ENCODE peak calls at places on chromosomes 4 and X, in ten cellular contexts. Y, R, Z, K, D, M, Q, H, U and B are unnamed samples.

GRCh38 chr4:87025023-87025613 is 90.3 kb downstream of the AFF1 start:
- DNase-seq in Y (no peak), H (no peak), Z (no peak), K (no peak), U (no peak), Q (no peak), M (no peak), D (no peak), R (no peak), B (no peak)

GRCh38 chrX:40202456-40202855 is 104.7 kb upstream of the BCOR start:
- DNase-seq in Q (no peak), R (no peak), K (peak; percentile 46), Y (no peak), U (peak; percentile 10), H (no peak), M (no peak), Z (peak; percentile 29), D (no peak), B (peak; percentile 70)

GRCh38 chr4:84803720-84804119 is 162.8 kb downstream of the WDFY3 start:
- DNase-seq in U (no peak), Y (no peak), H (peak; percentile 12), D (no peak), R (no peak), K (no peak), Z (no peak), Q (no peak), M (no peak), B (no peak)

GRCh38 chr4:138367942-138368341 is 125.8 kb upstream of the SLC7A11 start:
- DNase-seq in U (no peak), K (no peak), Y (no peak), R (no peak), Z (no peak), D (no peak), Q (no peak), H (no peak), M (no peak), B (no peak)

GRCh38 chrX:79270401-79270800 is 96.7 kb downstream of the ITM2A start:
- DNase-seq in Z (peak; percentile 21), R (no peak), D (peak; percentile 56), Q (peak; percentile 66), U (peak; percentile 62), K (peak; percentile 77), H (no peak), Y (peak; percentile 64), M (peak; percentile 62), B (peak; percentile 80)

GRCh38 chr4:144366425-144366824 is 225.9 kb upstream of the GYPA start:
- DNase-seq in H (no peak), Z (no peak), D (no peak), K (no peak), Y (no peak), Q (no peak), U (no peak), M (no peak), R (no peak), B (no peak)

GRCh38 chr4:118683513-118683912 is 1.7 kb upstream of the METTL14 start:
- DNase-seq in M (no peak), Q (no peak), R (no peak), K (no peak), D (no peak), Y (no peak), H (peak; percentile 24), Z (no peak), U (no peak), B (no peak)

GRCh38 chr4:123121241-123121907 is 199.0 kb upstream of the NUDT6 start:
- DNase-seq in Y (no peak), K (no peak), Z (no peak), U (no peak), D (no peak), Q (no peak), R (no peak), M (no peak), H (peak; percentile 41), B (no peak)

GRCh38 chr4:153207027-153207426 is 2.8 kb downstream of the TRIM2 start:
- DNase-seq in Y (no peak), R (no peak), H (no peak), Q (no peak), U (no peak), K (no peak), Z (no peak), D (peak; percentile 11), M (no peak), B (no peak)

GRCh38 chr4:110733901-110734300 is 111.0 kb upstream of the PITX2 start:
- DNase-seq in R (no peak), M (no peak), Y (no peak), Q (no peak), K (no peak), U (no peak), Z (no peak), D (no peak), H (peak; percentile 2), B (no peak)

GRCh38 chrX:103276581-103277002 is at the start of gene TCEAL5:
- DNase-seq in U (no peak), K (no peak), H (no peak), R (no peak), Z (no peak), M (no peak), Y (no peak), Q (no peak), D (no peak), B (no peak)

GRCh38 chr4:25632135-25632534 is 23.5 kb upstream of the SLC34A2 start:
- DNase-seq in H (no peak), M (no peak), U (no peak), Z (no peak), Y (no peak), Q (no peak), R (no peak), D (no peak), K (no peak), B (no peak)

GRCh38 chr4:41640905-41641304 is 102.9 kb downstream of the LIMCH1 start:
- DNase-seq in D (no peak), U (no peak), R (no peak), M (no peak), Y (no peak), H (no peak), K (no peak), Q (no peak), Z (no peak), B (no peak)

GRCh38 chrX:68699960-68700746 is 52.7 kb downstream of the STARD8 start:
- DNase-seq in M (no peak), H (peak; percentile 75), K (no peak), D (no peak), R (no peak), Y (no peak), U (no peak), Q (no peak), Z (no peak), B (no peak)

GRCh38 chr4:74370912-74371311 is 6.0 kb downstream of the EREG start:
- DNase-seq in Y (no peak), K (peak; percentile 36), U (no peak), Z (peak; percentile 41), D (no peak), R (no peak), Q (peak; percentile 15), H (peak; percentile 67), M (peak; percentile 4), B (peak; percentile 41)